ENCODE peak calls at places on chromosomes 12 and 14, in four cellular contexts. One of them, this sample, is unnamed.

GRCh38 chr12:44367916-44368315 is 508.2 kb downstream of the NELL2 start:
- DNase-seq in T-cell: no peak
- DNase-seq in fibroblast of the conjunctiva: no peak
- DNase-seq in activated naive CD4-positive, alpha-beta T cell treated with anti-CD3 and anti-CD28 coated beads, Interleukin-2, amount 10 ng/mL, durations not matched to agents 7 days and 5 days: no peak
- DNase-seq in this sample: no peak

GRCh38 chr14:31449971-31450610 is 7.2 kb downstream of the DTD2 start:
- DNase-seq in T-cell: no peak
- DNase-seq in activated naive CD4-positive, alpha-beta T cell treated with anti-CD3 and anti-CD28 coated beads, Interleukin-2, amount 10 ng/mL, durations not matched to agents 7 days and 5 days: no peak
- DNase-seq in fibroblast of the conjunctiva: peak; percentile 32
- DNase-seq in this sample: no peak

GRCh38 chr14:92982941-92983340 is 60.0 kb downstream of the CHGA start:
- DNase-seq in T-cell: no peak
- DNase-seq in fibroblast of the conjunctiva: no peak
- DNase-seq in activated naive CD4-positive, alpha-beta T cell treated with anti-CD3 and anti-CD28 coated beads, Interleukin-2, amount 10 ng/mL, durations not matched to agents 7 days and 5 days: no peak
- DNase-seq in this sample: no peak

GRCh38 chr14:35878272-35879140 is 52.4 kb downstream of the BRMS1L start:
- DNase-seq in activated naive CD4-positive, alpha-beta T cell treated with anti-CD3 and anti-CD28 coated beads, Interleukin-2, amount 10 ng/mL, durations not matched to agents 7 days and 5 days: no peak
- DNase-seq in T-cell: no peak
- DNase-seq in fibroblast of the conjunctiva: peak; percentile 74
- DNase-seq in this sample: no peak

GRCh38 chr12:113143959-113144358 is 5.6 kb upstream of the CFAP73 start:
- DNase-seq in activated naive CD4-positive, alpha-beta T cell treated with anti-CD3 and anti-CD28 coated beads, Interleukin-2, amount 10 ng/mL, durations not matched to agents 7 days and 5 days: no peak
- DNase-seq in T-cell: no peak
- DNase-seq in fibroblast of the conjunctiva: no peak
- DNase-seq in this sample: no peak

GRCh38 chr14:90698379-90698869 is 117.8 kb downstream of the TTC7B start:
- DNase-seq in activated naive CD4-positive, alpha-beta T cell treated with anti-CD3 and anti-CD28 coated beads, Interleukin-2, amount 10 ng/mL, durations not matched to agents 7 days and 5 days: no peak
- DNase-seq in T-cell: no peak
- DNase-seq in fibroblast of the conjunctiva: peak; percentile 58
- DNase-seq in this sample: no peak

GRCh38 chr14:51596473-51596870 is 55.2 kb upstream of the FRMD6 start:
- DNase-seq in fibroblast of the conjunctiva: no peak
- DNase-seq in T-cell: no peak
- DNase-seq in activated naive CD4-positive, alpha-beta T cell treated with anti-CD3 and anti-CD28 coated beads, Interleukin-2, amount 10 ng/mL, durations not matched to agents 7 days and 5 days: no peak
- DNase-seq in this sample: no peak

GRCh38 chr12:6226002-6226700 is 26.0 kb downstream of the CD9 start:
- DNase-seq in T-cell: no peak
- DNase-seq in fibroblast of the conjunctiva: peak; percentile 77
- DNase-seq in activated naive CD4-positive, alpha-beta T cell treated with anti-CD3 and anti-CD28 coated beads, Interleukin-2, amount 10 ng/mL, durations not matched to agents 7 days and 5 days: no peak
- DNase-seq in this sample: no peak

GRCh38 chr14:60215520-60216195 is 33.4 kb upstream of the PPM1A start:
- DNase-seq in activated naive CD4-positive, alpha-beta T cell treated with anti-CD3 and anti-CD28 coated beads, Interleukin-2, amount 10 ng/mL, durations not matched to agents 7 days and 5 days: no peak
- DNase-seq in T-cell: no peak
- DNase-seq in fibroblast of the conjunctiva: no peak
- DNase-seq in this sample: no peak

GRCh38 chr14:23442721-23443356 is 7.4 kb upstream of the MYH7 start:
- DNase-seq in T-cell: no peak
- DNase-seq in fibroblast of the conjunctiva: no peak
- DNase-seq in activated naive CD4-positive, alpha-beta T cell treated with anti-CD3 and anti-CD28 coated beads, Interleukin-2, amount 10 ng/mL, durations not matched to agents 7 days and 5 days: no peak
- DNase-seq in this sample: no peak

GRCh38 chr14:21978184-21978998 is 304.8 kb upstream of the OR4E1 start:
- DNase-seq in fibroblast of the conjunctiva: peak; percentile 0
- DNase-seq in activated naive CD4-positive, alpha-beta T cell treated with anti-CD3 and anti-CD28 coated beads, Interleukin-2, amount 10 ng/mL, durations not matched to agents 7 days and 5 days: peak; percentile 72
- DNase-seq in T-cell: peak; percentile 61
- DNase-seq in this sample: peak; percentile 88

GRCh38 chr14:105092912-105093425 is 27.7 kb upstream of the GPR132 start:
- DNase-seq in activated naive CD4-positive, alpha-beta T cell treated with anti-CD3 and anti-CD28 coated beads, Interleukin-2, amount 10 ng/mL, durations not matched to agents 7 days and 5 days: peak; percentile 72
- DNase-seq in fibroblast of the conjunctiva: no peak
- DNase-seq in T-cell: peak; percentile 69
- DNase-seq in this sample: peak; percentile 68

GRCh38 chr12:128797119-128798118 is 26.3 kb downstream of the SLC15A4 start:
- DNase-seq in T-cell: peak; percentile 30
- DNase-seq in fibroblast of the conjunctiva: no peak
- DNase-seq in activated naive CD4-positive, alpha-beta T cell treated with anti-CD3 and anti-CD28 coated beads, Interleukin-2, amount 10 ng/mL, durations not matched to agents 7 days and 5 days: no peak
- DNase-seq in this sample: no peak

GRCh38 chr12:131087302-131087818 is 133.7 kb downstream of the ADGRD1 start:
- DNase-seq in T-cell: no peak
- DNase-seq in activated naive CD4-positive, alpha-beta T cell treated with anti-CD3 and anti-CD28 coated beads, Interleukin-2, amount 10 ng/mL, durations not matched to agents 7 days and 5 days: no peak
- DNase-seq in fibroblast of the conjunctiva: no peak
- DNase-seq in this sample: peak; percentile 39

GRCh38 chr14:105864651-105865265 is 338.4 kb downstream of the TMEM121 start:
- DNase-seq in activated naive CD4-positive, alpha-beta T cell treated with anti-CD3 and anti-CD28 coated beads, Interleukin-2, amount 10 ng/mL, durations not matched to agents 7 days and 5 days: peak; percentile 20
- DNase-seq in fibroblast of the conjunctiva: no peak
- DNase-seq in T-cell: no peak
- DNase-seq in this sample: peak; percentile 17

GRCh38 chr12:127343941-127344340 is 923.0 kb upstream of the TMEM132C start:
- DNase-seq in fibroblast of the conjunctiva: no peak
- DNase-seq in T-cell: no peak
- DNase-seq in activated naive CD4-positive, alpha-beta T cell treated with anti-CD3 and anti-CD28 coated beads, Interleukin-2, amount 10 ng/mL, durations not matched to agents 7 days and 5 days: no peak
- DNase-seq in this sample: no peak

GRCh38 chr12:64395739-64396138 is 5.2 kb upstream of the C12orf56 start:
- DNase-seq in fibroblast of the conjunctiva: no peak
- DNase-seq in T-cell: no peak
- DNase-seq in activated naive CD4-positive, alpha-beta T cell treated with anti-CD3 and anti-CD28 coated beads, Interleukin-2, amount 10 ng/mL, durations not matched to agents 7 days and 5 days: no peak
- DNase-seq in this sample: no peak

GRCh38 chr12:52043386-52044212 is 7.6 kb upstream of the NR4A1 start:
- DNase-seq in T-cell: no peak
- DNase-seq in fibroblast of the conjunctiva: no peak
- DNase-seq in activated naive CD4-positive, alpha-beta T cell treated with anti-CD3 and anti-CD28 coated beads, Interleukin-2, amount 10 ng/mL, durations not matched to agents 7 days and 5 days: no peak
- DNase-seq in this sample: no peak

GRCh38 chr12:59041241-59042121 is 121.2 kb upstream of the LRIG3 start:
- DNase-seq in fibroblast of the conjunctiva: peak; percentile 84
- DNase-seq in T-cell: no peak
- DNase-seq in activated naive CD4-positive, alpha-beta T cell treated with anti-CD3 and anti-CD28 coated beads, Interleukin-2, amount 10 ng/mL, durations not matched to agents 7 days and 5 days: no peak
- DNase-seq in this sample: no peak

GRCh38 chr14:47536341-47536740 is 139.1 kb downstream of the MDGA2 start:
- DNase-seq in activated naive CD4-positive, alpha-beta T cell treated with anti-CD3 and anti-CD28 coated beads, Interleukin-2, amount 10 ng/mL, durations not matched to agents 7 days and 5 days: no peak
- DNase-seq in fibroblast of the conjunctiva: no peak
- DNase-seq in T-cell: no peak
- DNase-seq in this sample: no peak

GRCh38 chr14:95294834-95295599 is 24.7 kb downstream of the CLMN start:
- DNase-seq in fibroblast of the conjunctiva: peak; percentile 45
- DNase-seq in activated naive CD4-positive, alpha-beta T cell treated with anti-CD3 and anti-CD28 coated beads, Interleukin-2, amount 10 ng/mL, durations not matched to agents 7 days and 5 days: no peak
- DNase-seq in T-cell: no peak
- DNase-seq in this sample: no peak

GRCh38 chr12:45966486-45966885 is 23.9 kb downstream of the SCAF11 start:
- DNase-seq in fibroblast of the conjunctiva: peak; percentile 30
- DNase-seq in activated naive CD4-positive, alpha-beta T cell treated with anti-CD3 and anti-CD28 coated beads, Interleukin-2, amount 10 ng/mL, durations not matched to agents 7 days and 5 days: no peak
- DNase-seq in T-cell: no peak
- DNase-seq in this sample: no peak

GRCh38 chr14:99821519-99822165 is 28.4 kb downstream of the EML1 start:
- DNase-seq in T-cell: no peak
- DNase-seq in fibroblast of the conjunctiva: no peak
- DNase-seq in activated naive CD4-positive, alpha-beta T cell treated with anti-CD3 and anti-CD28 coated beads, Interleukin-2, amount 10 ng/mL, durations not matched to agents 7 days and 5 days: peak; percentile 21
- DNase-seq in this sample: no peak

GRCh38 chr12:54592316-54592715 is 3.9 kb upstream of the PPP1R1A start:
- DNase-seq in fibroblast of the conjunctiva: no peak
- DNase-seq in activated naive CD4-positive, alpha-beta T cell treated with anti-CD3 and anti-CD28 coated beads, Interleukin-2, amount 10 ng/mL, durations not matched to agents 7 days and 5 days: no peak
- DNase-seq in T-cell: no peak
- DNase-seq in this sample: no peak

This sample was measured in endodermal cell.